ENCODE peak calls at places on chromosomes 12 and 14, in six cellular contexts. G is AG09309, Z is pancreas, R is tibial nerve, N is omental fat pad, P is neural crest cell. X is an unnamed sample.

GRCh38 chr12:96190403-96191170 is 3.6 kb upstream of the ELK3 start:
- DNase-seq in Z (no peak), N (no peak), R (no peak), P (no peak), G (no peak), X (no peak)

GRCh38 chr12:132140918-132141841 is 2.9 kb downstream of the DDX51 start:
- DNase-seq in R (no peak), N (no peak), P (no peak), Z (no peak), G (no peak), X (no peak)

GRCh38 chr14:23115918-23116317 is 3.1 kb downstream of the CEBPE start:
- DNase-seq in G (no peak), P (no peak), N (no peak), R (no peak), Z (no peak), X (no peak)

GRCh38 chr12:19075711-19076340 is 53.7 kb upstream of the PLEKHA5 start:
- DNase-seq in G (no peak), N (no peak), P (no peak), R (no peak), Z (no peak), X (no peak)

GRCh38 chr12:68231707-68232106 is 6.1 kb upstream of the IL26 start:
- DNase-seq in G (no peak), P (no peak), R (no peak), N (no peak), Z (no peak), X (no peak)

GRCh38 chr12:56029666-56030293 is 8.9 kb downstream of the IKZF4 start:
- DNase-seq in G (peak), P (peak), R (peak), Z (peak), N (no peak), X (peak)

GRCh38 chr14:63852817-63853730 is at the start of gene SYNE2:
- DNase-seq in Z (peak), G (no peak), N (no peak), P (peak), R (peak), X (peak)

GRCh38 chr12:43763769-43764168 is 5.0 kb downstream of the IRAK4 start:
- DNase-seq in N (no peak), Z (no peak), G (no peak), P (no peak), R (no peak), X (no peak)

GRCh38 chr14:103246089-103246488 is 87.9 kb upstream of the EIF5 start:
- DNase-seq in N (no peak), Z (no peak), P (no peak), G (no peak), R (no peak), X (no peak)

GRCh38 chr12:72297666-72298065 is 25.5 kb downstream of the TRHDE start:
- DNase-seq in P (no peak), G (no peak), R (no peak), Z (no peak), N (no peak), X (no peak)

GRCh38 chr14:99755629-99756603 is 37.3 kb upstream of the EML1 start:
- DNase-seq in G (peak), P (no peak), N (peak), R (peak), Z (peak), X (no peak)

GRCh38 chr12:13147688-13148531 is 44.4 kb upstream of the GSG1 start:
- DNase-seq in R (peak), P (no peak), N (no peak), G (no peak), Z (no peak), X (no peak)

GRCh38 chr12:116690016-116690709 is 47.7 kb downstream of the SPRING1 start:
- DNase-seq in N (no peak), G (no peak), P (no peak), R (no peak), Z (no peak), X (no peak)

GRCh38 chr12:68012712-68013111 is 23.5 kb downstream of the IFNG-AS1 start:
- DNase-seq in Z (no peak), G (no peak), R (no peak), P (no peak), N (no peak), X (no peak)

DNA sequence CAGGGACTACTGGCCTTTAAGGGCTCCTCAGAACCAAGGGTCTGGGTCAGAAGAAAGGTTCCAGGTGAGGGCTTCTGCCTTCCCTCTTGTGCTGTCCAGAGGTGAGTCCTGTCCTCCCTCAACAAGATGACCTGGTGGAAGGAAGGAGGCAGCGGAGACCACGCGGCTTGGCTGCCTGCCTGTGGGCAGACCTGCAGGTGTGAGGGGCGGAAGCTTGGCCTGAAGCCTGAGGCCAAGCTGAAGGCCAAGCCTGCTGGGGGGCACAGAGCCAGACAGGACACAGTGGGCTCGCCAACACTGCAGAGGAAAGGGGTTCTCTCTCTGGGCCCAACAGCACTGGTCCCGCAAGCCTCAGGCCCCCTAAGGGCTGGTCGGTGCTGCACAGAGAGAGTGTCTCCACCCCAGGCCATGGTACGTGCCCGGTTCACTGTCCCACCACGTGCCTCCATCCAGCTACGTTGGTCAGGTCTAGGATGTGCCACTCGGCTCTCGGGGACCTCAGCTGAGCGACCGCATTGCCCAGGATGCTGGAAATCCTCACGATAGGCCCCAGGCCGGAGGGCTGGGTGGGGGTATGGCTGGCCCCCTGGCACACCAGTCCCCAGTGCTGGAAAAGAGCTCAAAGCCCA is 170.0 kb upstream of the PRMT8 start:
- DNase-seq in P (no peak), R (no peak), G (no peak), N (no peak), Z (peak), X (no peak)
- TF ChIP-seq CTCF in P (no peak), R (no peak), G (no peak), N (no peak), Z (no peak), X (no peak)

GRCh38 chr14:35404246-35404495 is 378 bp downstream of the NFKBIA start:
- DNase-seq in Z (no peak), N (no peak), R (no peak), G (no peak), P (no peak), X (no peak)

GRCh38 chr14:35405304-35405996 is 901 bp upstream of the NFKBIA start:
- DNase-seq in Z (no peak), P (no peak), N (peak), G (no peak), R (peak), X (no peak)

GRCh38 chr14:35403397-35404245 is 928 bp downstream of the NFKBIA start:
- DNase-seq in Z (peak), P (peak), G (peak), N (peak), R (peak), X (peak)

GRCh38 chr14:35406090-35406489 is 1.5 kb upstream of the NFKBIA start:
- DNase-seq in N (no peak), R (no peak), P (no peak), Z (no peak), G (no peak), X (no peak)

DNA sequence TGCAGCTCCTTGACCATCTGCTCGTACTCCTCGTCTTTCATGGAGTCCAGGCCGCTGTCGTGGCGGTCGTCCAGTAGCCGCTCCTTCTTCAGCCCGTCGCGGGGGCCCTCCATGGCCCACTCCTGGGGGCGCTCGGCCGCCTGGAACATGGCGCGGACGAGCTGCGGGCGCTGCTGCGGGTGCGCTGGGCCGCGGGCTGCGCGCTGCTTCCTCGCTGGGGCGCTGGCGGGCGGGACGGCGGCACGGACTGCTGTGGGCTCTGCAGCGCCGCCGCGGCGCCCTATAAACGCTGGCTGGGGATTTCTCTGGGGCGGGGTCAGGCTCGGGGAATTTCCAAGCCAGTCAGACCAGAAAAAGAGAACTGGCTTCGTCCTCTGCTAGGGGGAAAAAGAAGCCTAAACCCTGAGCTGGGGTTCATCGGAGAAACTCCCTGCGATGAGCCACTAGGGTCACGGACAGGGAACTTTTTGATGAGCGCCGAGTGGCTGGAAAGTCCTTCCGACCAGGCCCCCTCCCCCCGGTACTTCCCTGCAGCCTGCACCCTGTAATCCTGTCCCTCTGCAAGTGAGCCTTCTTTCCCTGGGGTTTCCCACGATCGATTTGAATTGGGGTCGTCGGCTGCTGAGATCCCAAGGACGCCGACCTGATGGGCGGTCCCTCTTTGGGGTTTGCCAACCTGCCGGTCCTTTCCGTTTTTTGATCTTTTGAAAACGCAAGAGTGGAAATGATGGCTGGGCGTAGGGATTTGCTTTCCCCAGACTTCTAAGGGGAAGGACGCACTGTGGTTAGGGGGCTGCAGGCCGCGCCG is at the start of gene NFKBIA:
- DNase-seq in R (peak), P (peak), N (peak), G (no peak), Z (peak), X (peak)
- TF ChIP-seq CTCF in R (peak), P (peak), N (no peak), G (peak), Z (no peak), X (peak)

GRCh38 chr14:60656755-60657608 is 7.7 kb upstream of the SIX1 start:
- DNase-seq in Z (peak), N (no peak), R (no peak), G (no peak), P (peak), X (peak)
- TF ChIP-seq CTCF in Z (no peak), N (no peak), R (peak), G (peak), P (peak), X (peak)

GRCh38 chr12:26304273-26304672 is 108.9 kb downstream of the SSPN start:
- DNase-seq in G (no peak), N (no peak), P (no peak), R (no peak), Z (no peak), X (no peak)

DNA sequence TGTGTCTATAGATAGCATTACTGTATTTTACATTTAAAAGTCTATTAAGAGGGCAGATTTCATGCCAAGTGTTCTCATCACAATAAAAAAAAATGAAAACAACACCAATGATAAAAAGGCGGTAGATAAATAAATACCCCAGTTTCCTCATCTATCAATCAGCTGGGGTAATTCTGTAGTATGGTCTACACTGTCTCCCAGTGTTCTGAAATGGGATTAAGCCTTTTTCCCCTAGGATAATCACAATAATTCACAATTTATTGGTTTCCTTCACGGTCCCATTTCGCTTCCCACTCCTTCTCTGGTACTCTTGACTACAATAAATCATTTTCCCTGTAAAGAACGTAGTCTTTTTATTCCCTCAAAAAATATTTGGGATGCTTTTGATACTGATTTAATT is 114.3 kb downstream of the SSPN start:
- DNase-seq in N (no peak), G (no peak), R (no peak), P (no peak), Z (no peak), X (no peak)
- TF ChIP-seq CTCF in N (no peak), G (no peak), R (no peak), P (no peak), Z (no peak), X (no peak)

DNA sequence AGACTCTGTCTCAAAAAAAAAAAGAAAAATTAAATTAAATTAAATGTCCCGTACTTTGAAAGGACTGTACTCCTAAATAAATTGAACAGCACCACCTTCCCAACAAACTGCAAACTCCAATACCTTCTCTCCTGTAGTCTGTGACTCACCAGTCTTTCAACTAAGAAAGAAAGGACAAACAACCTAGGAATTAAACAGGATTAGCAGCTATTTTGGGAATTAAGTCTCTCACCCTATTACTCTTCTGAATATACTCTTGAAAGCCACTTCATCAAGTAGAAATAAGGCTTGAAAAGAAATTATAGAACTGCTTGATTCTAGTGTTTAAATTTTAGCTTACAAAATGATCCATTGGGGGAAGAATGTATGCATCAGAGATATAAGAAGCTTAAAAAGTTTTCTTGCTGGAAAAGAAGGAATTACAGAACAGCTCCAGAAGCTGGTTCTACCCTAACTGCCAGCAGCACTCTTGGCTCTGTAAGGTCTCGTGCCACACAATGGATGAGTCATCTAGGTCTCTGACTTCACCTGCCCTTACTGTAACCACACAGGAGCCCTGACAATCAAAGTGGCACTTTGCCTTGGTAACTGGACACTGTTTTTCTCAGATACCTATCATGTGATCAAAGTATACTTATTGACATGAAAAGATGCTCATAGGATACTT is 57.0 kb upstream of the CERS5 start:
- DNase-seq in G (no peak), N (no peak), R (no peak), Z (peak), P (no peak), X (peak)
- TF ChIP-seq CTCF in G (no peak), N (no peak), R (no peak), Z (no peak), P (no peak), X (no peak)

GRCh38 chr12:2169489-2169888 is 116.7 kb downstream of the CACNA1C start:
- DNase-seq in R (no peak), Z (no peak), P (no peak), N (no peak), G (no peak), X (no peak)
- TF ChIP-seq CTCF in R (no peak), Z (no peak), P (no peak), N (no peak), G (no peak), X (no peak)